ENCODE peak calls at places on chromosome 21, in six cellular contexts. One of them, this sample, is unnamed.

GRCh38 chr21:44449473-44450363 is 5.6 kb upstream of the LRRC3 start:
- DNase-seq in testis: no peak
- DNase-seq in lower leg skin: no peak
- DNase-seq in body of pancreas: no peak
- DNase-seq in Peyer's patch: no peak
- DNase-seq in IMR-90: no peak
- DNase-seq in this sample: no peak

GRCh38 chr21:33071878-33072306 is 2.0 kb downstream of the OLIG1 start:
- DNase-seq in Peyer's patch: no peak
- DNase-seq in testis: no peak
- DNase-seq in IMR-90: peak; percentile 10
- DNase-seq in lower leg skin: no peak
- DNase-seq in body of pancreas: peak; percentile 12
- DNase-seq in this sample: no peak

GRCh38 chr21:33403128-33403785 is at the start of gene IFNGR2:
- DNase-seq in lower leg skin: no peak
- DNase-seq in body of pancreas: peak; percentile 54
- DNase-seq in testis: peak; percentile 43
- DNase-seq in IMR-90: no peak
- DNase-seq in Peyer's patch: peak; percentile 68
- DNase-seq in this sample: no peak

GRCh38 chr21:32163386-32163785 is 115.5 kb downstream of the MIS18A start:
- DNase-seq in IMR-90: no peak
- DNase-seq in testis: no peak
- DNase-seq in Peyer's patch: no peak
- DNase-seq in body of pancreas: no peak
- DNase-seq in lower leg skin: no peak
- DNase-seq in this sample: no peak

GRCh38 chr21:23939369-23940065 is 1667.8 kb downstream of the MRPL39 start:
- DNase-seq in IMR-90: no peak
- DNase-seq in lower leg skin: no peak
- DNase-seq in testis: no peak
- DNase-seq in Peyer's patch: no peak
- DNase-seq in body of pancreas: no peak
- DNase-seq in this sample: no peak

GRCh38 chr21:29660047-29660720 is 279.6 kb downstream of the GRIK1 start:
- DNase-seq in testis: no peak
- DNase-seq in IMR-90: no peak
- DNase-seq in body of pancreas: no peak
- DNase-seq in lower leg skin: no peak
- DNase-seq in Peyer's patch: no peak
- DNase-seq in this sample: no peak

GRCh38 chr21:25461730-25462129 is 145.6 kb downstream of the MRPL39 start:
- DNase-seq in IMR-90: peak; percentile 12
- DNase-seq in Peyer's patch: no peak
- DNase-seq in testis: no peak
- DNase-seq in lower leg skin: no peak
- DNase-seq in body of pancreas: no peak
- DNase-seq in this sample: no peak

GRCh38 chr21:44067011-44067839 is 40.0 kb upstream of the PWP2 start:
- DNase-seq in IMR-90: no peak
- DNase-seq in body of pancreas: no peak
- DNase-seq in testis: no peak
- DNase-seq in Peyer's patch: no peak
- DNase-seq in lower leg skin: no peak
- DNase-seq in this sample: no peak

GRCh38 chr21:36288651-36289243 is 31.2 kb upstream of the MORC3 start:
- DNase-seq in Peyer's patch: no peak
- DNase-seq in testis: no peak
- DNase-seq in lower leg skin: no peak
- DNase-seq in body of pancreas: no peak
- DNase-seq in IMR-90: peak; percentile 51
- DNase-seq in this sample: no peak

GRCh38 chr21:31911138-31911907 is 38.5 kb downstream of the HUNK start:
- DNase-seq in lower leg skin: no peak
- DNase-seq in testis: no peak
- DNase-seq in IMR-90: peak; percentile 86
- DNase-seq in Peyer's patch: no peak
- DNase-seq in body of pancreas: no peak
- DNase-seq in this sample: no peak

GRCh38 chr21:44986471-44987291 is 46.9 kb downstream of the SLX9 start:
- DNase-seq in IMR-90: no peak
- DNase-seq in Peyer's patch: no peak
- DNase-seq in testis: no peak
- DNase-seq in body of pancreas: no peak
- DNase-seq in lower leg skin: no peak
- DNase-seq in this sample: no peak

GRCh38 chr21:38380391-38381137 is 117.7 kb downstream of the ERG start:
- DNase-seq in Peyer's patch: no peak
- DNase-seq in testis: no peak
- DNase-seq in IMR-90: peak; percentile 8
- DNase-seq in body of pancreas: no peak
- DNase-seq in lower leg skin: no peak
- DNase-seq in this sample: no peak

GRCh38 chr21:38376693-38377092 is 119.9 kb downstream of the KCNJ15 start:
- DNase-seq in lower leg skin: no peak
- DNase-seq in IMR-90: no peak
- DNase-seq in testis: peak; percentile 25
- DNase-seq in body of pancreas: no peak
- DNase-seq in Peyer's patch: no peak
- DNase-seq in this sample: peak; percentile 89

GRCh38 chr21:38379171-38379570 is 119.1 kb downstream of the ERG start:
- DNase-seq in Peyer's patch: no peak
- DNase-seq in IMR-90: no peak
- DNase-seq in lower leg skin: no peak
- DNase-seq in body of pancreas: no peak
- DNase-seq in testis: no peak
- DNase-seq in this sample: no peak

GRCh38 chr21:38376235-38376634 is 119.4 kb downstream of the KCNJ15 start:
- DNase-seq in testis: peak; percentile 71
- DNase-seq in lower leg skin: no peak
- DNase-seq in IMR-90: no peak
- DNase-seq in Peyer's patch: no peak
- DNase-seq in body of pancreas: no peak
- DNase-seq in this sample: peak; percentile 57

DNA sequence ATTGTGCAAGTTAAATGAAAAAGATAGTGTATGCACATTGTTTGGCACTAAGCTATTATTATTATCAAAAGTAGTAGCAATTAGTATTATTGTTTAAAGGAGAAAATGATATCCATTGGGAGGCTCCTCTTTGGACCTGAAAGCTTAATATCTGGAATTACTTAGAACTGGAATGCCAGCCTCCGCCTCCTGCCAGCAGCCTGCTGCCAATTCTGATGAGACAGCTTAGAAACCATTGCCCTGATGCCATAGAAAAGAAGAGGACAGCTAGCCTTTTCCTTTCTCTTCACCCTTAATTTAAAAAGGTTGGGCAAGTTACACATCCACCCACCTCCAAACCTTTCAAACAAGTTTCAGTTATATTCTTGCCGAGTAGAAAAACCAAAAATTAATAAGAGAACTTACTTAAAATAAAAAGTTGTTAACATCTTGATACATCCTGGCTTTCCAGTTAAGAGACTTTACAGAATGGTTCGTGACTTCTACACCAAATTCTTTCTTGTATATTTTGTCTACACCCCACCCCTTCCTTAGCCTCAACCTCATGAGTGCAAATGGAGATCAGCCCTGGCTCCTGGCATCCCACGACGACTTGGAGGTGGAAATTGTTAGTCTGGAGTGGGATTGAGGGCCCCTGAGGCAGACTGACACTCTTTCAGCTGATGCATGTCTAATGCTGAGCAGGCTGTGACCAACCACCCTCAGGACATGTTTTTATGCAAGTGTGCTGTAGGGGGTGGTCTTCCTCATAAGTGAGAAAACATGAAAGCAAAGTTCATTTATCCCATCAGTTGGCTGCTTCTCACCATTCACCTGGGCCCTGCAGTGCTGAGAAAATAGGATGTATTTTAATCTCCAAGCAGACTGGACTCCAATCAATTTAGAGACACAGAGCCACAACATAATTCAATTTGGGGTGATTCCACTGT is 120.6 kb downstream of the KCNJ15 start:
- DNase-seq in testis: no peak
- DNase-seq in body of pancreas: no peak
- DNase-seq in IMR-90: no peak
- DNase-seq in lower leg skin: no peak
- DNase-seq in Peyer's patch: no peak
- DNase-seq in this sample: peak; percentile 29
- TF ChIP-seq CTCF in testis: no peak
- TF ChIP-seq CTCF in body of pancreas: no peak
- TF ChIP-seq CTCF in IMR-90: no peak
- TF ChIP-seq CTCF in lower leg skin: no peak
- TF ChIP-seq CTCF in Peyer's patch: no peak
- TF ChIP-seq CTCF in this sample: no peak

GRCh38 chr21:35048706-35049617 is at the start of gene RUNX1:
- DNase-seq in testis: peak; percentile 33
- DNase-seq in IMR-90: peak; percentile 56
- DNase-seq in lower leg skin: no peak
- DNase-seq in Peyer's patch: no peak
- DNase-seq in body of pancreas: peak; percentile 17
- DNase-seq in this sample: peak; percentile 91
- TF ChIP-seq POLR2A in testis: no peak
- TF ChIP-seq POLR2A in IMR-90: no peak
- TF ChIP-seq POLR2A in lower leg skin: no peak
- TF ChIP-seq POLR2A in Peyer's patch: peak; percentile 27
- TF ChIP-seq POLR2A in body of pancreas: peak; percentile 42
- TF ChIP-seq POLR2A in this sample: no peak

DNA sequence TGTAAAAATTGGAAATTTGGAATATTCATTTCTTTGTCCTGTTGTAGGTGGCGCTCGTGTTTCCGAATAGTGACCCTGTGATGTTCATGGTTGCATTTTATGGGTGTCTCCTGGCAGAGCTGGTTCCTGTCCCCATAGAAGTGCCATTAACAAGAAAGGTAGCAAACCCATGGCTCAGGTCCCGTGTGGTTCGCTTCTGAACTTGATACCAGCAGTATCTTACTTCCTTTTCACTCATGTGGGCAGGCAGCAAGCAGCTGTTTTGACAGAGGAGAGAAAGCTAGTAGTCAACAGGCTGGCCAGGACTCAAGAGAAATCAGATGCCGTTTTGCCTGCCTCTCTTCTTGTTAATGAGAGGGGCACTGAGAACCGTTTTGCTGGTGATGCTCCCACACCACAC is 72.8 kb downstream of the S100B start:
- DNase-seq in lower leg skin: no peak
- DNase-seq in IMR-90: no peak
- DNase-seq in Peyer's patch: no peak
- DNase-seq in testis: no peak
- DNase-seq in body of pancreas: no peak
- DNase-seq in this sample: no peak
- H3K4me3 ChIP-seq in lower leg skin: no peak overlapping the region
- H3K4me3 ChIP-seq in IMR-90: no peak overlapping the region
- H3K4me3 ChIP-seq in Peyer's patch: no peak overlapping the region
- H3K4me3 ChIP-seq in testis: no peak overlapping the region
- H3K4me3 ChIP-seq in body of pancreas: no peak overlapping the region
- H3K4me3 ChIP-seq in this sample: no peak overlapping the region

DNA sequence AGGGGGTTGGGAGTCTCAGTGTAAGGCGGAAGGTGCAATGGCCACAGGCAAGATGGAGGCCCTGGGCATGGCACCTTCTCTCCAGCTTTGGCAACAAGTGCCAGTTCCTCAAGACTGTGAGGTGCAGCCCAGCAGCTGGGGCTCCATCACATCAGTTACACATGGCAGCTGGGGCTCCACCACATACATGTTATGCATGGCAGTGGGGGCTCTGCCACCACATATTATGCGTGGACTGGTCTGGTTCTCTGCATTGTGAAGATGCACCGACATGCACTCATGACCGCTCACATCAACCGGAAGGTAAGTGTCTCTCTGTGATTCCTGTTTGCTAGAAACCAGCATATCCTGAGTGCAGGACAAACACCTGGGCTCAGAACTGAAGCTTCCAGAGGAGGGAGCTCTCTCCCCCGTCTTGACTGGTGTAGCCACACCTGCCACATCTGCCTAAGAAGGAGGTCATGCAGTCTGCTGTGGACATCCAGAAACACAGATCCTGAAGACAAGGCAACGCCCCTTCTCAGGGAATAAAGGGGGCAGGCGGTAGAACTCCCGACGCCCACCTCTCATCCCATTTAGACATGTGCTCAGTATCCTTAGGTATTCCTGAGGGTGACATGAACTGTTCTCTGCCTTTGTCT is 104.1 kb upstream of the TMPRSS2 start:
- DNase-seq in IMR-90: peak; percentile 15
- DNase-seq in lower leg skin: no peak
- DNase-seq in Peyer's patch: peak; percentile 74
- DNase-seq in body of pancreas: peak; percentile 66
- DNase-seq in testis: no peak
- DNase-seq in this sample: no peak
- TF ChIP-seq CTCF in IMR-90: no peak
- TF ChIP-seq CTCF in lower leg skin: no peak
- TF ChIP-seq CTCF in Peyer's patch: peak; percentile 50
- TF ChIP-seq CTCF in body of pancreas: peak; percentile 40
- TF ChIP-seq CTCF in testis: no peak
- TF ChIP-seq CTCF in this sample: no peak

DNA sequence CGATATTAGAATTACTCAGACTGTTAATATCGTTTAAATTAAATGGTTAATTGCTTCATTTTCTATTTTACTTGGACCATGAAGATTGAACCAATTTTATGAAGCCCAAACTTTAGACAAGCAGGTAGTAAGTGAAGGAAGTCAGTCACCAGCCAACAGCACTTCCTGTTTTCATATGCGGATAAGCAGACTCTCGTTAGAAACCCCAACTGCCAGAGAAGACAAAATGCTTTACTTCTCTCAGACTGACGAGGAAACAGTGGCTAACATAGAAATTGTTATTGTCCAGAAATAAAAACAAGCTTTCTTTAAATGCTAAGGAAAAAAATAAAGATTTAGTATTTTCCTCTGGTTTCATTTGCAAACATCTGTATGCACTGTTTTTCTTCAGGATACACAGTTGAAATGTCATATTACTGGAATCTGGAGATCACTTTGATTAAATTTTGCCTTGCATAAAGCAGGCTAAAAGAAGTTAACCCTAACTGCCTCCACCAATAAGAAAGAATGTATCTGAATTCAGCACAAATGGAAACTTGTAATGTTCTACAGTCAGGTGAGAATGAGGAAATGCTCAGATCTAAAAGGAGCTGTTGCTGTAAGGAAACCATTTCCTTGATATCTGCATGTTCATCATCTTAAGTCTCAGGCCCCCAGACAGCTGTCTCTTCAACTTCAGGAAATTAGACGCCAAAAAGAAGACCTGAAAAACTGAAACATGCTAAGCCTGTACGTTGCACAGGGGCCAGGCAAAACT is 129.8 kb upstream of the SAMSN1 start:
- DNase-seq in testis: peak; percentile 19
- DNase-seq in IMR-90: no peak
- DNase-seq in lower leg skin: peak; percentile 16
- DNase-seq in Peyer's patch: no peak
- DNase-seq in body of pancreas: no peak
- DNase-seq in this sample: no peak
- TF ChIP-seq POLR2A in testis: no peak
- TF ChIP-seq POLR2A in IMR-90: no peak
- TF ChIP-seq POLR2A in lower leg skin: no peak
- TF ChIP-seq POLR2A in Peyer's patch: no peak
- TF ChIP-seq POLR2A in body of pancreas: no peak
- TF ChIP-seq POLR2A in this sample: no peak